ENCODE peak calls at places on chromosomes 7 and 10, in six cellular contexts. W is thoracic aorta; M is GM04504; S is stimulated activated CD8-positive, alpha-beta memory T cell treated with anti-CD3 and anti-CD28 coated beads, Interleukin-15, amount 100 ng/mL, for 4 hours; K is stimulated activated CD4-positive, alpha-beta T cell treated with anti-CD3 and anti-CD28 coated beads, Interleukin-15, amount 100 ng/mL, for 1 hour; E is mammary epithelial cell. R is an unnamed sample.

GRCh38 chr7:155306677-155307470 is 9.2 kb downstream of the INSIG1 start:
- DNase-seq in W (no peak), S (no peak), E (peak; percentile 92), K (no peak), M (no peak), R (no peak)

GRCh38 chr7:14841850-14842249 is 60.7 kb downstream of the DGKB start:
- DNase-seq in E (no peak), W (no peak), S (no peak), K (no peak), M (peak; percentile 34), R (no peak)

GRCh38 chr10:63703740-63704345 is 182.6 kb downstream of the REEP3 start:
- DNase-seq in K (no peak), E (no peak), M (no peak), W (no peak), S (no peak), R (no peak)

GRCh38 chr7:26792573-26792972 is 71.8 kb downstream of the SKAP2 start:
- DNase-seq in E (no peak), M (no peak), K (no peak), W (no peak), S (no peak), R (no peak)

GRCh38 chr7:41470081-41470480 is 232.8 kb downstream of the INHBA start:
- DNase-seq in S (no peak), K (no peak), M (no peak), W (no peak), E (no peak), R (no peak)

GRCh38 chr7:22578048-22578770 is 78.2 kb upstream of the STEAP1B start:
- DNase-seq in S (no peak), W (no peak), K (no peak), M (no peak), E (peak; percentile 54), R (no peak)

GRCh38 chr7:388961-389701 is 99.2 kb downstream of the FOXL3 start:
- DNase-seq in K (no peak), M (no peak), S (no peak), W (no peak), E (no peak), R (peak; percentile 23)

GRCh38 chr7:22934473-22935065 is 79.4 kb downstream of the HYCC1 start:
- DNase-seq in S (no peak), E (peak; percentile 24), K (no peak), W (no peak), M (no peak), R (no peak)

GRCh38 chr10:80856186-80856585 is 318.5 kb downstream of the SH2D4B start:
- DNase-seq in S (no peak), M (no peak), K (no peak), W (no peak), E (no peak), R (no peak)

GRCh38 chr10:132847856-132848255 is 61.9 kb upstream of the NKX6-2 start:
- DNase-seq in M (no peak), K (no peak), W (no peak), E (no peak), S (no peak), R (no peak)

GRCh38 chr10:48498940-48499510 is 105.8 kb downstream of the ARHGAP22 start:
- DNase-seq in E (no peak), S (no peak), M (no peak), W (no peak), K (no peak), R (no peak)

GRCh38 chr7:37234928-37235327 is 213.7 kb downstream of the ELMO1 start:
- DNase-seq in K (no peak), S (no peak), M (no peak), E (peak; percentile 15), W (no peak), R (no peak)

GRCh38 chr7:20146461-20146860 is 70.7 kb downstream of the MACC1 start:
- DNase-seq in E (no peak), W (no peak), M (no peak), S (no peak), K (no peak), R (no peak)

GRCh38 chr10:70371846-70372245 is 10.6 kb downstream of the LRRC20 start:
- DNase-seq in K (no peak), E (no peak), S (no peak), W (no peak), M (no peak), R (no peak)

GRCh38 chr7:80941206-80941758 is 22.4 kb upstream of the SEMA3C start:
- DNase-seq in W (no peak), S (no peak), M (peak; percentile 57), E (peak; percentile 93), K (no peak), R (no peak)

GRCh38 chr10:110447886-110448285 is 49.8 kb upstream of the DUSP5 start:
- DNase-seq in S (no peak), M (no peak), K (no peak), W (no peak), E (no peak), R (no peak)

GRCh38 chr7:43590862-43591550 is 8.1 kb downstream of the STK17A start:
- DNase-seq in S (no peak), W (no peak), M (no peak), E (no peak), K (no peak), R (no peak)

GRCh38 chr7:38839846-38840245 is 69.1 kb downstream of the VPS41 start:
- DNase-seq in S (no peak), K (no peak), E (no peak), M (no peak), W (no peak), R (no peak)

GRCh38 chr10:35585903-35586535 is 19.1 kb upstream of the GJD4 start:
- DNase-seq in S (no peak), M (no peak), K (no peak), W (no peak), E (no peak), R (no peak)

GRCh38 chr10:26481914-26482550 is 43.9 kb downstream of the APBB1IP start:
- DNase-seq in E (no peak), S (no peak), M (no peak), W (no peak), K (no peak), R (no peak)

GRCh38 chr7:137354361-137354760 is 10.8 kb upstream of the PTN start:
- DNase-seq in S (no peak), W (no peak), M (no peak), K (no peak), E (no peak), R (no peak)

GRCh38 chr10:72132854-72133253 is 44.5 kb upstream of the SPOCK2 start:
- DNase-seq in E (no peak), M (no peak), K (no peak), S (no peak), W (no peak), R (no peak)

GRCh38 chr10:73251683-73252444 is 580 bp downstream of the MRPS16 start:
- DNase-seq in K (no peak), W (no peak), M (no peak), E (no peak), S (no peak), R (peak; percentile 37)

GRCh38 chr10:49518982-49519578 is 19.8 kb downstream of the ERCC6 start:
- DNase-seq in K (no peak), E (peak; percentile 26), S (no peak), W (no peak), M (no peak), R (no peak)

GRCh38 chr7:44750921-44751571 is 2.4 kb downstream of the ZMIZ2 start:
- DNase-seq in W (no peak), M (no peak), S (peak; percentile 42), E (peak; percentile 45), K (no peak), R (peak; percentile 37)

GRCh38 chr10:119251315-119251708 is 43.9 kb downstream of the GRK5 start:
- DNase-seq in S (no peak), K (no peak), W (no peak), E (no peak), M (peak; percentile 59), R (no peak)

GRCh38 chr7:159032753-159033472 is 111.8 kb downstream of the VIPR2 start:
- DNase-seq in E (no peak), S (no peak), W (no peak), M (no peak), K (no peak), R (no peak)

GRCh38 chr10:23263441-23264164 is 71.5 kb downstream of the PTF1A start:
- DNase-seq in K (no peak), E (no peak), S (no peak), W (no peak), M (no peak), R (no peak)

GRCh38 chr7:112495820-112496462 is 15.2 kb downstream of the LSMEM1 start:
- DNase-seq in E (peak; percentile 64), M (peak; percentile 35), K (no peak), W (peak; percentile 5), S (no peak), R (no peak)

GRCh38 chr7:141708053-141708452 is at the start of gene WEE2:
- DNase-seq in W (no peak), E (no peak), K (no peak), S (no peak), M (no peak), R (no peak)

GRCh38 chr10:87845624-87846377 is 17.5 kb downstream of the KLLN start:
- DNase-seq in E (peak; percentile 63), M (no peak), K (no peak), W (no peak), S (no peak), R (no peak)

GRCh38 chr10:119516381-119517234 is 25.9 kb downstream of the RGS10 start:
- DNase-seq in W (no peak), E (no peak), S (no peak), M (no peak), K (peak; percentile 45), R (peak; percentile 60)

GRCh38 chr10:99530108-99531025 is 2.4 kb upstream of the NKX2-3 start:
- DNase-seq in E (no peak), M (no peak), K (no peak), S (no peak), W (no peak), R (no peak)

GRCh38 chr7:22563621-22564241 is 63.7 kb upstream of the STEAP1B start:
- DNase-seq in W (no peak), M (no peak), E (peak; percentile 65), S (no peak), K (no peak), R (no peak)

GRCh38 chr7:151722533-151722932 is 154.4 kb downstream of the PRKAG2 start:
- DNase-seq in E (no peak), M (no peak), K (no peak), W (no peak), S (no peak), R (no peak)

GRCh38 chr10:91479583-91479982 is 69.4 kb downstream of the HECTD2 start:
- DNase-seq in M (no peak), K (no peak), S (no peak), E (no peak), W (no peak), R (no peak)

GRCh38 chr7:26151096-26151495 is 902 bp upstream of the NFE2L3 start:
- DNase-seq in K (no peak), W (no peak), S (no peak), M (no peak), E (no peak), R (no peak)

R was measured in mucosa of descending colon.